ENCODE peak calls at places on chromosomes 4 and X, in four cellular contexts. One of them, this sample, is unnamed.

GRCh38 chr4:80202784-80203553 is 5.7 kb downstream of the PRDM8 start:
- DNase-seq in BJ: no peak
- DNase-seq in neural crest cell: no peak
- DNase-seq in endothelial cell: peak
- DNase-seq in this sample: no peak

GRCh38 chr4:185145572-185145971 is 2.5 kb downstream of the SLC25A4 start:
- DNase-seq in endothelial cell: no peak
- DNase-seq in neural crest cell: no peak
- DNase-seq in BJ: no peak
- DNase-seq in this sample: no peak

GRCh38 chr4:114603455-114603854 is 4.8 kb downstream of the UGT8 start:
- DNase-seq in neural crest cell: no peak
- DNase-seq in BJ: no peak
- DNase-seq in endothelial cell: no peak
- DNase-seq in this sample: no peak

GRCh38 chr4:139668658-139669201 is 3.1 kb downstream of the MGST2 start:
- DNase-seq in endothelial cell: no peak
- DNase-seq in BJ: no peak
- DNase-seq in neural crest cell: no peak
- DNase-seq in this sample: no peak

GRCh38 chr4:87304659-87305277 is 17.9 kb downstream of the HSD17B13 start:
- DNase-seq in neural crest cell: no peak
- DNase-seq in BJ: no peak
- DNase-seq in endothelial cell: no peak
- DNase-seq in this sample: no peak

GRCh38 chr4:7854697-7855370 is 84.8 kb downstream of the AFAP1 start:
- DNase-seq in neural crest cell: no peak
- DNase-seq in BJ: no peak
- DNase-seq in endothelial cell: no peak
- DNase-seq in this sample: no peak

GRCh38 chr4:13054410-13054970 is 429.6 kb downstream of the RAB28 start:
- DNase-seq in BJ: no peak
- DNase-seq in endothelial cell: no peak
- DNase-seq in neural crest cell: no peak
- DNase-seq in this sample: no peak

GRCh38 chrX:53704294-53704693 is 17.8 kb upstream of the HUWE1 start:
- DNase-seq in neural crest cell: no peak
- DNase-seq in endothelial cell: no peak
- DNase-seq in BJ: no peak
- DNase-seq in this sample: no peak

GRCh38 chr4:3013839-3014350 is 50.5 kb downstream of the GRK4 start:
- DNase-seq in neural crest cell: no peak
- DNase-seq in BJ: no peak
- DNase-seq in endothelial cell: no peak
- DNase-seq in this sample: no peak

GRCh38 chr4:166165829-166166420 is 292.9 kb downstream of the TLL1 start:
- DNase-seq in endothelial cell: peak
- DNase-seq in BJ: peak
- DNase-seq in neural crest cell: peak
- DNase-seq in this sample: peak

GRCh38 chr4:20313237-20314030 is 61.7 kb downstream of the SLIT2 start:
- DNase-seq in endothelial cell: peak
- DNase-seq in BJ: no peak
- DNase-seq in neural crest cell: peak
- DNase-seq in this sample: no peak

GRCh38 chr4:104395219-104395618 is 99.5 kb downstream of the CXXC4 start:
- DNase-seq in neural crest cell: no peak
- DNase-seq in BJ: no peak
- DNase-seq in endothelial cell: no peak
- DNase-seq in this sample: no peak

GRCh38 chr4:1851575-1852415 is 4.2 kb downstream of the LETM1 start:
- DNase-seq in BJ: no peak
- DNase-seq in endothelial cell: no peak
- DNase-seq in neural crest cell: no peak
- DNase-seq in this sample: no peak

GRCh38 chr4:123858465-123858864 is 461.9 kb downstream of the SPRY1 start:
- DNase-seq in BJ: no peak
- DNase-seq in endothelial cell: peak
- DNase-seq in neural crest cell: no peak
- DNase-seq in this sample: no peak

DNA sequence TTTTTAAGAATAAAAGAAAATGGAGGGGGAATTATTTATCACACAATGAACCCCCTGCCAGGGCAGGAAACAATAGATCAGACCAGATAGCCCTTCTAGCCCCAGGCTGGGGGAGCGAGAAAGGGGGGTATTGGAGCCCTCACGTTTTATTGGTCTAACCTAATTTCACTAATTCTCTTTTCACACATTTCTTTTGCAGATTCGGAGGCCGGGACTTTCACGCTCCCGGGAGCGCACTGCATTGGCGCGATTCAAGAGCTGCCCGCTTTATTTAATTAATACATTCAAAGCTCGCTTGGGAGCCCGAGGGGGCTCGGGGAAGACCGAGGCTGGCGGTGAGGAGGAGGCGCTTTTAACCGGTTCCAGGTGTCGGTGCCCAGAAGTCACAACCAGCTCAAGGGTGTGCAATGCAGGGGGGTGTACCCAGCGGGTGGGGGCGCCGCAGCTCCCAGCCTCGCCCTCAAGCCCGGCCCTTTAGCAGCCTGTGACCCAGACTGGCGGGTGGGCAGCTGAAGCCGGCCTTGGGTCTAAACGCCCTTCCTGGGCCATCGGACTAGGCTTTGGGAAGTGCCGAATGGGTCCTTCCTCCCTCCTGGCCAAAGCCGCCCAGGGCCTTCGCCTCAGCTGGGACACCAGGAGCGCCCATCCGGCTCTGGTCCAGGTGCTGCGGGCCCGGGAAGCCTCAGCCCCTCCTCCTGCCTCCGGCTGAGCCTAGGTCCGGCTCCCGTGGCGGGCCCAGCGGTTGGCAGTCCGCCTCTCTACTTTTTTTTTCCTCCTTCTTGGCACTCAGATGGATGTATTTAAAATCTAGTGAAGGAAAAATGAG is 5.3 kb downstream of the NEUROG2 start:
- DNase-seq in neural crest cell: no peak
- DNase-seq in endothelial cell: no peak
- DNase-seq in BJ: no peak
- DNase-seq in this sample: no peak
- TF ChIP-seq CTCF in neural crest cell: no peak
- TF ChIP-seq CTCF in endothelial cell: no peak
- TF ChIP-seq CTCF in BJ: no peak
- TF ChIP-seq CTCF in this sample: no peak

DNA sequence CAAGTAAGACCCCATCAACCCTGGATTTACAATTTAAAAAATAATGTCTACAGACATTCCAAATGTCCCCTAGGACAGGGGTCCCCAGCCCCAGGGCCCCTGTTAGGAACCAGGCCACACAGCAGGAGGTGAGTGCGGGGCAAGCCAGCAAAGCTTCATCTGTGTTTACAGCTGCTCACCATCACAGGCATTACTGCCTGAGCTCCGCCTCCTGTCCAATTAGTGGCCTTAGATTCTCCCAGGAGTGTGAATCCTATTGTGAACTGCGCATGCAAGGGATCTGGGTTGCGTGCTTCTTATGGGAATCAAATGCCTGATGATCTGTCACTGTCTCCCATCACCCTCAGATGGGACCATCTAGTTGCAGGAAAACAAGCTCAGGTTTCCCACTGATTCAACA is 146.1 kb downstream of the ATP10D start:
- DNase-seq in BJ: no peak
- DNase-seq in neural crest cell: no peak
- DNase-seq in endothelial cell: no peak
- DNase-seq in this sample: no peak
- TF ChIP-seq CTCF in BJ: no peak
- TF ChIP-seq CTCF in neural crest cell: no peak
- TF ChIP-seq CTCF in endothelial cell: no peak
- TF ChIP-seq CTCF in this sample: no peak

GRCh38 chrX:69015156-69015555 is 150.1 kb downstream of the PJA1 start:
- DNase-seq in endothelial cell: no peak
- DNase-seq in neural crest cell: no peak
- DNase-seq in BJ: no peak
- DNase-seq in this sample: no peak
- TF ChIP-seq CTCF in endothelial cell: no peak
- TF ChIP-seq CTCF in neural crest cell: no peak
- TF ChIP-seq CTCF in BJ: no peak
- TF ChIP-seq CTCF in this sample: no peak

GRCh38 chrX:119391279-119391678 is 7.9 kb upstream of the SLC25A43 start:
- DNase-seq in neural crest cell: no peak
- DNase-seq in BJ: no peak
- DNase-seq in endothelial cell: no peak
- DNase-seq in this sample: no peak
- TF ChIP-seq CTCF in neural crest cell: peak
- TF ChIP-seq CTCF in BJ: peak
- TF ChIP-seq CTCF in endothelial cell: no peak
- TF ChIP-seq CTCF in this sample: peak

GRCh38 chrX:153549231-153549630 is 31.8 kb downstream of the ATP2B3 start:
- DNase-seq in endothelial cell: no peak
- DNase-seq in BJ: no peak
- DNase-seq in neural crest cell: no peak
- DNase-seq in this sample: no peak

GRCh38 chrX:153554519-153555167 is 37.2 kb downstream of the ATP2B3 start:
- DNase-seq in endothelial cell: peak
- DNase-seq in neural crest cell: peak
- DNase-seq in BJ: no peak
- DNase-seq in this sample: peak

GRCh38 chrX:153546386-153546785 is 28.9 kb downstream of the ATP2B3 start:
- DNase-seq in endothelial cell: no peak
- DNase-seq in neural crest cell: no peak
- DNase-seq in BJ: no peak
- DNase-seq in this sample: no peak

GRCh38 chrX:153551135-153551534 is 33.7 kb downstream of the ATP2B3 start:
- DNase-seq in BJ: peak
- DNase-seq in neural crest cell: no peak
- DNase-seq in endothelial cell: no peak
- DNase-seq in this sample: no peak

GRCh38 chrX:153549807-153550206 is 32.4 kb downstream of the ATP2B3 start:
- DNase-seq in neural crest cell: no peak
- DNase-seq in endothelial cell: no peak
- DNase-seq in BJ: no peak
- DNase-seq in this sample: no peak
- TF ChIP-seq CTCF in neural crest cell: no peak
- TF ChIP-seq CTCF in endothelial cell: no peak
- TF ChIP-seq CTCF in BJ: no peak
- TF ChIP-seq CTCF in this sample: no peak

GRCh38 chr4:89954906-89955305 is 60.3 kb downstream of the MMRN1 start:
- DNase-seq in BJ: no peak
- DNase-seq in endothelial cell: no peak
- DNase-seq in neural crest cell: no peak
- DNase-seq in this sample: no peak

GRCh38 chr4:89952458-89952857 is 57.8 kb downstream of the MMRN1 start:
- DNase-seq in BJ: no peak
- DNase-seq in neural crest cell: no peak
- DNase-seq in endothelial cell: no peak
- DNase-seq in this sample: no peak

GRCh38 chr4:89949782-89950387 is 55.2 kb downstream of the MMRN1 start:
- DNase-seq in neural crest cell: no peak
- DNase-seq in BJ: no peak
- DNase-seq in endothelial cell: no peak
- DNase-seq in this sample: no peak
- TF ChIP-seq CTCF in neural crest cell: peak
- TF ChIP-seq CTCF in BJ: no peak
- TF ChIP-seq CTCF in endothelial cell: no peak
- TF ChIP-seq CTCF in this sample: peak

This sample was measured in AG09319.